ENCODE peak calls at places on chromosome 2, in ten cellular contexts. One of them, this sample, is unnamed.

GRCh38 chr2:86136141-86136540 is 30.1 kb downstream of the PTCD3 start:
- DNase-seq in lower lobe of right lung: no peak
- DNase-seq in AG08395: no peak
- DNase-seq in T-helper 9 cell: no peak
- DNase-seq in NCI-H1694: no peak
- DNase-seq in Daoy: no peak
- DNase-seq in GM04503: no peak
- DNase-seq in GM20000: no peak
- DNase-seq in retina: no peak
- DNase-seq in transverse colon: no peak
- DNase-seq in this sample: no peak

GRCh38 chr2:179218848-179219594 is 45.6 kb downstream of the SESTD1 start:
- DNase-seq in lower lobe of right lung: peak
- DNase-seq in AG08395: peak
- DNase-seq in T-helper 9 cell: peak
- DNase-seq in NCI-H1694: peak
- DNase-seq in Daoy: peak
- DNase-seq in GM04503: peak
- DNase-seq in GM20000: peak
- DNase-seq in retina: peak
- DNase-seq in transverse colon: peak
- DNase-seq in this sample: peak

GRCh38 chr2:200863655-200864205 is 728 bp downstream of the CLK1 start:
- DNase-seq in lower lobe of right lung: no peak
- DNase-seq in AG08395: no peak
- DNase-seq in T-helper 9 cell: no peak
- DNase-seq in NCI-H1694: no peak
- DNase-seq in Daoy: peak
- DNase-seq in GM04503: no peak
- DNase-seq in GM20000: no peak
- DNase-seq in retina: no peak
- DNase-seq in transverse colon: peak
- DNase-seq in this sample: peak

GRCh38 chr2:46643493-46643892 is 164.1 kb downstream of the TMEM247 start:
- DNase-seq in lower lobe of right lung: no peak
- DNase-seq in AG08395: no peak
- DNase-seq in T-helper 9 cell: no peak
- DNase-seq in NCI-H1694: no peak
- DNase-seq in Daoy: no peak
- DNase-seq in GM04503: no peak
- DNase-seq in GM20000: peak
- DNase-seq in retina: no peak
- DNase-seq in transverse colon: no peak
- DNase-seq in this sample: peak

GRCh38 chr2:73202156-73203054 is at the start of gene NOTO:
- DNase-seq in lower lobe of right lung: no peak
- DNase-seq in AG08395: peak
- DNase-seq in T-helper 9 cell: no peak
- DNase-seq in NCI-H1694: no peak
- DNase-seq in Daoy: peak
- DNase-seq in GM04503: no peak
- DNase-seq in GM20000: no peak
- DNase-seq in retina: peak
- DNase-seq in transverse colon: no peak
- DNase-seq in this sample: no peak

GRCh38 chr2:95314964-95315611 is 17.9 kb downstream of the KCNIP3 start:
- DNase-seq in lower lobe of right lung: no peak
- DNase-seq in AG08395: peak
- DNase-seq in T-helper 9 cell: no peak
- DNase-seq in NCI-H1694: no peak
- DNase-seq in Daoy: peak
- DNase-seq in GM04503: no peak
- DNase-seq in GM20000: peak
- DNase-seq in retina: peak
- DNase-seq in transverse colon: peak
- DNase-seq in this sample: peak

GRCh38 chr2:8694737-8695136 is 12.9 kb downstream of the ID2 start:
- DNase-seq in lower lobe of right lung: no peak
- DNase-seq in AG08395: peak
- DNase-seq in T-helper 9 cell: no peak
- DNase-seq in NCI-H1694: no peak
- DNase-seq in Daoy: peak
- DNase-seq in GM04503: no peak
- DNase-seq in GM20000: no peak
- DNase-seq in retina: no peak
- DNase-seq in transverse colon: no peak
- DNase-seq in this sample: no peak

GRCh38 chr2:26141145-26141769 is 31.6 kb upstream of the GAREM2 start:
- DNase-seq in lower lobe of right lung: no peak
- DNase-seq in AG08395: no peak
- DNase-seq in T-helper 9 cell: no peak
- DNase-seq in NCI-H1694: no peak
- DNase-seq in Daoy: no peak
- DNase-seq in GM04503: no peak
- DNase-seq in GM20000: no peak
- DNase-seq in retina: no peak
- DNase-seq in transverse colon: no peak
- DNase-seq in this sample: no peak

GRCh38 chr2:171390941-171391516 is 42.8 kb downstream of the METTL8 start:
- DNase-seq in lower lobe of right lung: no peak
- DNase-seq in AG08395: no peak
- DNase-seq in T-helper 9 cell: no peak
- DNase-seq in NCI-H1694: no peak
- DNase-seq in Daoy: peak
- DNase-seq in GM04503: peak
- DNase-seq in GM20000: no peak
- DNase-seq in retina: no peak
- DNase-seq in transverse colon: no peak
- DNase-seq in this sample: no peak

GRCh38 chr2:43276517-43276931 is 50.1 kb upstream of the ZFP36L2 start:
- DNase-seq in lower lobe of right lung: no peak
- DNase-seq in AG08395: no peak
- DNase-seq in T-helper 9 cell: no peak
- DNase-seq in NCI-H1694: no peak
- DNase-seq in Daoy: no peak
- DNase-seq in GM04503: no peak
- DNase-seq in GM20000: no peak
- DNase-seq in retina: no peak
- DNase-seq in transverse colon: no peak
- DNase-seq in this sample: no peak

GRCh38 chr2:67626656-67627055 is 229.5 kb downstream of the ETAA1 start:
- DNase-seq in lower lobe of right lung: no peak
- DNase-seq in AG08395: peak
- DNase-seq in T-helper 9 cell: no peak
- DNase-seq in NCI-H1694: no peak
- DNase-seq in Daoy: peak
- DNase-seq in GM04503: peak
- DNase-seq in GM20000: no peak
- DNase-seq in retina: no peak
- DNase-seq in transverse colon: no peak
- DNase-seq in this sample: no peak

GRCh38 chr2:195115738-195116137 is 541.3 kb upstream of the SLC39A10 start:
- DNase-seq in lower lobe of right lung: no peak
- DNase-seq in AG08395: no peak
- DNase-seq in T-helper 9 cell: no peak
- DNase-seq in NCI-H1694: no peak
- DNase-seq in Daoy: no peak
- DNase-seq in GM04503: no peak
- DNase-seq in GM20000: no peak
- DNase-seq in retina: no peak
- DNase-seq in transverse colon: no peak
- DNase-seq in this sample: no peak

This sample was measured in RPMI8226.